ENCODE peak calls at places on chromosomes 2 and 18, in six cellular contexts. H is NCI-H1105; D is gastrocnemius medialis; I is activated T-cell treated with anti-CD3 and anti-CD28 coated beads for 1 hour; O is stimulated activated CD4-positive, alpha-beta T cell treated with anti-CD3 and anti-CD28 coated beads, TNF-alpha, amount 100 ng/mL, for 4 hours; N is Jurkat, Clone E6-1. X is an unnamed sample.

GRCh38 chr2:98460573-98461560 is 16.2 kb downstream of the INPP4A start:
- DNase-seq in O (no peak), D (no peak), N (no peak), I (peak), H (no peak), X (no peak)

GRCh38 chr18:26327062-26327461 is 100.8 kb downstream of the TAF4B start:
- DNase-seq in N (no peak), I (no peak), O (no peak), D (no peak), H (no peak), X (no peak)

GRCh38 chr18:44761812-44762211 is 81.1 kb downstream of the SETBP1 start:
- DNase-seq in I (no peak), O (no peak), H (no peak), N (no peak), D (peak), X (no peak)

GRCh38 chr2:63044360-63045327 is 6.0 kb upstream of the OTX1 start:
- DNase-seq in I (no peak), H (no peak), D (no peak), O (no peak), N (no peak), X (no peak)

GRCh38 chr2:240600451-240600961 is 14.0 kb downstream of the CAPN10 start:
- DNase-seq in H (no peak), N (no peak), I (no peak), D (peak), O (no peak), X (no peak)

GRCh38 chr18:10454800-10455550 is 540 bp downstream of the APCDD1 start:
- DNase-seq in I (no peak), D (no peak), O (no peak), N (no peak), H (no peak), X (no peak)

GRCh38 chr2:171592026-171592555 is 69.8 kb downstream of the CYBRD1 start:
- DNase-seq in D (no peak), N (no peak), I (no peak), O (no peak), H (no peak), X (no peak)

GRCh38 chr18:453399-453798 is 47.1 kb downstream of the COLEC12 start:
- DNase-seq in H (no peak), O (no peak), D (no peak), N (no peak), I (no peak), X (no peak)

GRCh38 chr2:134124047-134124753 is 129.7 kb upstream of the MGAT5 start:
- DNase-seq in H (peak), D (no peak), N (no peak), O (no peak), I (no peak), X (no peak)

X was measured in HFFc6.